ENCODE peak calls at places on chromosomes 16 and 17, in five cellular contexts. W is CD8-positive, alpha-beta memory T cell; V is colonic mucosa; I is BJ; N is cardiac muscle cell. T is an unnamed sample.
A peak's percentile ranks its signal among the peaks of the same experiment; 100 is the strongest.

GRCh38 chr16:47377156-47377555 is 83.7 kb downstream of the ITFG1 start:
- DNase-seq in W (no peak), V (no peak), I (no peak), N (no peak), T (no peak)

GRCh38 chr17:9173386-9173983 is 152.2 kb downstream of the NTN1 start:
- DNase-seq in W (no peak), V (no peak), I (no peak), N (no peak), T (no peak)

GRCh38 chr16:85735225-85735722 is 15.6 kb downstream of the C16orf74 start:
- DNase-seq in W (peak; percentile 71), V (no peak), I (no peak), N (no peak), T (no peak)

GRCh38 chr16:50977064-50977621 is 173.9 kb downstream of the SALL1 start:
- DNase-seq in W (no peak), V (no peak), I (no peak), N (no peak), T (no peak)

GRCh38 chr16:56371383-56371937 is 53.9 kb downstream of the AMFR start:
- DNase-seq in W (no peak), V (no peak), I (no peak), N (no peak), T (no peak)

GRCh38 chr17:50153650-50154575 is 3.4 kb upstream of the PPP1R9B start:
- DNase-seq in W (no peak), V (no peak), I (no peak), N (no peak), T (no peak)

GRCh38 chr16:2702871-2703745 is 16.9 kb downstream of the PRSS27 start:
- DNase-seq in W (no peak), V (no peak), I (no peak), N (no peak), T (no peak)

GRCh38 chr17:75815399-75815798 is 28.8 kb downstream of the UNC13D start:
- DNase-seq in W (no peak), V (no peak), I (no peak), N (no peak), T (no peak)

GRCh38 chr17:44884941-44885340 is 14.3 kb downstream of the EFTUD2 start:
- DNase-seq in W (no peak), V (no peak), I (no peak), N (no peak), T (no peak)

GRCh38 chr16:87939562-87940423 is 3.5 kb upstream of the CA5A start:
- DNase-seq in W (no peak), V (no peak), I (no peak), N (no peak), T (no peak)

GRCh38 chr17:7043544-7044268 is at the start of gene SLC16A11:
- DNase-seq in W (peak; percentile 10), V (peak; percentile 59), I (no peak), N (no peak), T (no peak)

GRCh38 chr17:57380055-57380356 is 123.7 kb downstream of the MSI2 start:
- DNase-seq in W (no peak), V (no peak), I (no peak), N (no peak), T (no peak)

GRCh38 chr17:80817321-80817845 is 174.3 kb upstream of the CHMP6 start:
- DNase-seq in W (no peak), V (no peak), I (no peak), N (no peak), T (no peak)

GRCh38 chr17:68740555-68741447 is 139.6 kb upstream of the FAM20A start:
- DNase-seq in W (no peak), V (no peak), I (no peak), N (no peak), T (no peak)

GRCh38 chr17:48610282-48611211 is at the start of gene HOXB7:
- DNase-seq in W (peak; percentile 41), V (peak; percentile 91), I (no peak), N (peak; percentile 45), T (peak; percentile 61)

GRCh38 chr17:9064311-9064834 is 43.1 kb downstream of the NTN1 start:
- DNase-seq in W (no peak), V (no peak), I (no peak), N (no peak), T (no peak)

GRCh38 chr17:36994438-36994837 is 45.7 kb downstream of the AATF start:
- DNase-seq in W (no peak), V (no peak), I (peak; percentile 25), N (no peak), T (no peak)

GRCh38 chr16:19274178-19274797 is 11.2 kb upstream of the CLEC19A start:
- DNase-seq in W (no peak), V (no peak), I (no peak), N (no peak), T (no peak)

GRCh38 chr17:7352559-7352889 is 562 bp downstream of the KCTD11 start:
- DNase-seq in W (no peak), V (no peak), I (no peak), N (no peak), T (no peak)

GRCh38 chr17:19569785-19570496 is 36.3 kb downstream of the SLC47A1 start:
- DNase-seq in W (no peak), V (peak; percentile 60), I (no peak), N (no peak), T (no peak)

GRCh38 chr16:50847166-50847565 is 105.3 kb downstream of the CYLD start:
- DNase-seq in W (no peak), V (no peak), I (no peak), N (no peak), T (peak; percentile 21)

DNA sequence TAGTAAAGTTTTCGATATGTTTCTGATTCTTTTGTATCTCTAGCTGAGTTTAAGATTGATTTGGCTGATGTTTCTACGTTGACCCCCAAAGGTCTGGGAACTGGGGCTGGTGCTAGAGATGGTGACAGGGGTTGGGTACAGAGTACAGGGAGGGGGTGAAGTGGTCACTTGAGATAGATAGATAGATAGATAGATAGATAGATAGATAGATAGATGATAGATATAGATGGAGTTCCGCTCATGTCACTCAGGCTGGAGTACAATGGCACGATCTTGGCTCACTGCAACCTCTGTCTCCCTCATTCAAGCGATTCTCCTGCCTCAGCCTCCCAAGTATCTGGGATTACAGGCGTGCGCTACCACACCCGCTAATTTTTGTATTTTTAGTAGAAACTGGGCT is 1.8 kb upstream of the FBRS start:
- DNase-seq in W (no peak), V (no peak), I (no peak), N (no peak), T (no peak)
- H3K36me3 ChIP-seq in W (peaks cover 39% of the 10 kb centered on the region), V (peaks cover 20% of the 10 kb centered on the region), I (peaks cover 19% of the 10 kb centered on the region), N (peaks cover 11% of the 10 kb centered on the region), T (peaks cover 15% of the 10 kb centered on the region)

GRCh38 chr16:8590811-8591210 is 500 bp upstream of the TMEM114 start:
- DNase-seq in W (no peak), V (no peak), I (no peak), N (no peak), T (no peak)

GRCh38 chr16:8591451-8591850 is 1.1 kb upstream of the TMEM114 start:
- DNase-seq in W (no peak), V (no peak), I (no peak), N (no peak), T (no peak)

GRCh38 chr16:8589293-8590160 is 784 bp downstream of the TMEM114 start:
- DNase-seq in W (no peak), V (no peak), I (no peak), N (peak; percentile 39), T (no peak)

GRCh38 chr16:8588703-8589292 is 1.5 kb downstream of the TMEM114 start:
- DNase-seq in W (no peak), V (no peak), I (no peak), N (no peak), T (no peak)

DNA sequence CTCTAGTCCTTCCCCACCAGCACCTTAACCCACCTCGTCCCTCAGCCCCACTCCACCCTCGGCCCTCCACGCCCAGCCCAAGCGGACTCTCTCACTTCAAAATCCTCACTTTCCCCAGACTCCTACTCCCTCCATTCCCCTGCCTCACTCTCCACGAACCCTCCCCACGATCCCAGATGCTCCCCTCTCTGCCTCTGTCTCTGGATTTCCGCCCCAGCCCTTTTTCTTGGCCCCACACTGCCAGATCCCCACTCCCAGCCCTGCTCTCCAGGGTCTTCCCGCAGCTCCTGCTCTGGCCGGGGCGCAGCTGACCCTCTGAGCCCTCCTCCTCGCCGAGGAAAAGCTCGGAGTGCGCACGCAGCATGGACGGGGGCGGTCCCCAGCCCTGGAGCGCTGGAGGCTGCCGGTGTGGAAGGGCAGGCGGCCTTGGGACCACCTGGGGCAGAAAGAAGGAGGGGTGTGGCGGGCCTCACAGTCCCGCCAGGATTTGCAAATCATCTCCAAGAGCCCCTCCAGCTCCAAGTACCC is at the start of gene TMEM114:
- DNase-seq in W (no peak), V (no peak), I (no peak), N (no peak), T (no peak)
- H3K4me3 ChIP-seq in W (no peak within 1 kb of the TSS), V (no peak within 1 kb of the TSS), I (no peak within 1 kb of the TSS), N (peak within 1 kb of the TSS; percentile 17), T (no peak within 1 kb of the TSS)

GRCh38 chr16:23572394-23572793 is 14.9 kb downstream of the UBFD1 start:
- DNase-seq in W (no peak), V (no peak), I (no peak), N (no peak), T (no peak)

GRCh38 chr16:23571895-23572294 is 14.4 kb downstream of the UBFD1 start:
- DNase-seq in W (no peak), V (no peak), I (no peak), N (no peak), T (no peak)

GRCh38 chr16:23567602-23568001 is 10.1 kb downstream of the UBFD1 start:
- DNase-seq in W (no peak), V (no peak), I (no peak), N (no peak), T (no peak)

GRCh38 chr16:23573822-23574221 is 16.3 kb downstream of the UBFD1 start:
- DNase-seq in W (no peak), V (no peak), I (no peak), N (no peak), T (no peak)

GRCh38 chr16:23570992-23571632 is 13.6 kb downstream of the UBFD1 start:
- DNase-seq in W (no peak), V (no peak), I (no peak), N (no peak), T (no peak)
- H3K36me3 ChIP-seq in W (peaks cover 32% of the 10 kb centered on the region), V (peaks cover 6% of the 10 kb centered on the region), I (peaks cover 29% of the 10 kb centered on the region), N (peaks cover 42% of the 10 kb centered on the region), T (peaks cover 34% of the 10 kb centered on the region)

DNA sequence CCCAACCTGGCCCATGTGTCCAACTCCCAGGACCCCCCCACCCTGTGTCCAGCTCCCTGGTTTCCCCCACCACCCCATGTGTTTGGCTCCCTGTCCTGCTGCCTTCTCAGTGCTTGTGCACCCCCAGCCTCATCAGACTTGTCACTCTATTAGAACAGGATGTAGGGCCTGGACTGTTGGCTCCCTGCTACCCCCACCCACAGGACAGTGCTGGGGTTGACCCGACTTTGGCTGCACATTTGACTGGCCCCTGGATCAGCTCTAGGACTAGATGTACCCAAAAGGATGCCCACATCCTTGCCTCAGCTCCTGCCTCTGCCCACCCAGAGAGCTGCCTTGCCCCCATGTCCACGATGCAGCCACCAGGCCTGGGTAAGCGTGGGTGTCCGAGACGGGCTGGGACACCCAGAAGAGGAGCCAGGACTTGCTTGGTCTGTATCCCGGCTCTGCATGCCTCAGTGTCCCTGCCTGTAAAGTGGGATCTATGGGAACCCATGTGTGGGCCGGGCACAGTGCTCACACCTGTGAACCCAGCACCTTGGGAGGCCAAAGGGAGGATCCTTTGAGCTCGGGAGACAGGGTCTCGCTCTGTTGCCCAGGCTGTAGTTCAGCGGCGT is 1.5 kb upstream of the CCDC57 start:
- DNase-seq in W (no peak), V (no peak), I (no peak), N (no peak), T (no peak)
- H3K4me3 ChIP-seq in W (no peak overlapping the region), V (no peak overlapping the region), I (no peak overlapping the region), N (no peak overlapping the region), T (no peak overlapping the region)

GRCh38 chr16:1377406-1378010 is 25.8 kb downstream of the GNPTG start:
- DNase-seq in W (no peak), V (no peak), I (no peak), N (no peak), T (no peak)
- H3K36me3 ChIP-seq in W (no peaks in the 10 kb centered on the region), V (no peaks in the 10 kb centered on the region), I (peaks cover 10% of the 10 kb centered on the region), N (no peaks in the 10 kb centered on the region), T (peaks cover 4% of the 10 kb centered on the region)

T was measured in lung.